ENCODE peak calls at places on chromosome 1, in seven cellular contexts. X, A, H, Y, J, L and P are unnamed samples.

GRCh38 chr1:44266400-44267344 is 53.4 kb downstream of the DMAP1 start:
- DNase-seq in Y (no peak), J (no peak), X (no peak), A (no peak), L (no peak), H (no peak), P (no peak)

GRCh38 chr1:177567393-177567792 is 396.6 kb downstream of the BRINP2 start:
- DNase-seq in L (no peak), A (peak), J (no peak), H (no peak), X (no peak), Y (no peak), P (no peak)

GRCh38 chr1:224132901-224133300 is 19.0 kb downstream of the FBXO28 start:
- DNase-seq in L (peak), Y (no peak), J (no peak), H (no peak), X (no peak), A (peak), P (no peak)

GRCh38 chr1:116880952-116881351 is 28.8 kb upstream of the PTGFRN start:
- DNase-seq in H (peak), X (no peak), A (no peak), J (no peak), L (no peak), Y (no peak), P (no peak)

GRCh38 chr1:200710166-200710565 is 28.5 kb upstream of the CAMSAP2 start:
- DNase-seq in L (no peak), J (no peak), X (no peak), H (no peak), Y (no peak), A (no peak), P (no peak)

GRCh38 chr1:73978964-73979363 is 219.0 kb downstream of the LRRIQ3 start:
- DNase-seq in A (no peak), X (no peak), H (no peak), Y (no peak), J (no peak), L (no peak), P (no peak)

GRCh38 chr1:19922015-19922688 is 1.3 kb downstream of the PLA2G2E start:
- DNase-seq in Y (no peak), H (no peak), X (no peak), A (no peak), J (no peak), L (no peak), P (no peak)

GRCh38 chr1:223712856-223713494 is 636 bp downstream of the CAPN2 start:
- DNase-seq in X (no peak), Y (no peak), H (peak), A (no peak), L (no peak), J (no peak), P (no peak)

GRCh38 chr1:37391181-37391949 is 83.0 kb upstream of the ZC3H12A start:
- DNase-seq in Y (no peak), J (no peak), L (no peak), X (no peak), A (peak), H (no peak), P (no peak)

GRCh38 chr1:8980656-8981055 is 35.0 kb downstream of the CA6 start:
- DNase-seq in L (no peak), A (no peak), J (no peak), X (no peak), Y (no peak), H (no peak), P (no peak)

GRCh38 chr1:44630116-44630515 is 44.2 kb downstream of the TMEM53 start:
- DNase-seq in Y (no peak), L (no peak), H (no peak), X (no peak), A (no peak), J (no peak), P (no peak)

GRCh38 chr1:74679811-74680210 is 6.2 kb upstream of the ERICH3 start:
- DNase-seq in L (no peak), X (no peak), H (no peak), J (no peak), Y (no peak), A (peak), P (no peak)

GRCh38 chr1:39625462-39626273 is 13.8 kb downstream of the HEYL start:
- DNase-seq in L (no peak), Y (no peak), X (no peak), H (peak), J (no peak), A (no peak), P (no peak)

GRCh38 chr1:159925713-159926066 is 383 bp upstream of the TAGLN2 start:
- DNase-seq in X (no peak), Y (peak), H (no peak), L (peak), J (no peak), A (no peak), P (no peak)

GRCh38 chr1:175307160-175307559 is 114.6 kb upstream of the KIAA0040 start:
- DNase-seq in X (no peak), J (no peak), Y (no peak), A (no peak), H (no peak), L (no peak), P (no peak)

GRCh38 chr1:46152021-46152420 is 19.6 kb upstream of the PIK3R3 start:
- DNase-seq in L (no peak), X (no peak), H (no peak), Y (no peak), A (no peak), J (no peak), P (peak)

DNA sequence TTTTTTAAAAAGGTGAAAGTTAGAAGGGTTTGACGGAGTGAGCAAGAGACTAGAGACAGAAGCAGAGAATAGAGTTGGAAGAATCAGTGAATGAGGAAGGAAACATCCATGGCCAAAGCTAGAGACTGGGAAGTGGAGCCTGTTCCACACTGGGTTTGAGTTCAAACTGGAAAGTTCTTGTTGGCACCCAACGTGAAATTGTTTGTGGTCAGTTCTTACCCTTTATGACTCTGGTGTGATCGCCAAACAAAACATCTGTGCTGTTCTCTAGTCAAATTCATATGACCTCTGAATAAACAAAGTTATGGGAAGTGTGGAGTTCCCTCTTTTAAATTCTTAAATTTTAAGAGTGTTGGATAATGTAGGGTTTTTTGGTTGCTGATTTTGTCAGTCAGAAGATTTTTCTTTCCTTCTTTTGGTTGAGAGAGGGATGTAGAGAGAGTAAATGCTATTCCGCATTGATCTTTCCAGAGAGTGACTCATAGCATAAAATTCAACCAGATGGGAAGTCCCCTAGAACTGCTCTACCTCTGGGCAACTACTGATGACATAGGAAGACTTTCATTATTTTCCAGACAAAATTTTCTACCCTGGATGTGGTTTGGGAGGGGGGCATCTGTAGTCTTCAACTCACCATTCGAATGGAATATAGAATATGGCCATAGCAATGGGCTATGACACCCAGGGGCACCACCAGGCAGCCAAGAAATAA is 36.4 kb downstream of the CHML start:
- DNase-seq in Y (no peak), H (no peak), X (no peak), J (no peak), L (no peak), A (peak), P (peak)
- H3K4me3 ChIP-seq in Y (no peak), H (no peak), X (no peak), J (no peak), L (no peak), A (peak), P (no peak)

GRCh38 chr1:203328714-203329122 is 22.2 kb downstream of the FMOD start:
- DNase-seq in J (no peak), Y (no peak), H (no peak), L (no peak), A (peak), X (peak), P (peak)
- TF ChIP-seq CTCF in J (no peak), Y (peak), H (no peak), L (no peak), A (no peak), X (peak), P (no peak)

DNA sequence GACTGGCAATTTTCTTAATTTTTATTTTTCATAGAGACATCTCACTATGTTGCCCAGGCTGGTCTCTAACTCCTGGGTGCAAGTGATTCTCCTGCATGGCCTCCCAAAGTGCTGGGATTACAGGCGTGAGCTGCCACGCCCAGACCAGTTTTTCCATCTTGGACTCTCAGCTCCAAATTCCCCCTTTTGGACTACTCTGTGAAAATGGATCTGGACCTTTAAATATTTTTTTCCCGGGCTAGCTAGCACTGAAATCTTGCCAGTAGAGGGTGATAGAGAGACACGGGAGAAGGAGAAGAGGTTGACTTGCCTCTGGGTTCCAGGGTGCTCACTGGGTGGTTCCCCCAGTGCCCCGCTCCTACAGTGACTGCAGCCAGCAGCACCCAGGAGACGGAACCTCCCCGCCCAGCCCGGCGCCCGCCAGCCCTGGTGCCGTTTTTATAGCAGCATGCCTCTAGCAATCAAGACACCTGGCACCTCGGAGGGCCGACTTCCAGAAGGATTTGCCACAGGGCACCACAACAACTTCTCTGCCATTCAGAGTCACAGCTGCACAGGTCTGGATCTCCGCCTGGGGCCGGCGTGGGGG is 34.7 kb upstream of the SCCPDH start:
- DNase-seq in L (peak), Y (peak), H (peak), X (peak), A (peak), J (peak), P (peak)
- H3K4me3 ChIP-seq in L (peak), Y (peak), H (peak), X (peak), A (peak), J (peak), P (peak)

GRCh38 chr1:66761273-66761672 is 9.0 kb downstream of the DYNLT5 start:
- DNase-seq in Y (no peak), A (peak), H (no peak), J (no peak), L (no peak), X (no peak), P (no peak)
- TF ChIP-seq CTCF in Y (no peak), A (no peak), H (no peak), J (no peak), L (no peak), X (no peak), P (no peak)

GRCh38 chr1:6485937-6486250 is 5.6 kb downstream of the PLEKHG5 start:
- DNase-seq in H (no peak), L (no peak), Y (no peak), J (no peak), X (no peak), A (no peak), P (no peak)
- H3K4me3 ChIP-seq in H (peak), L (peak), Y (no peak), J (no peak), X (peak), A (peak), P (peak)

DNA sequence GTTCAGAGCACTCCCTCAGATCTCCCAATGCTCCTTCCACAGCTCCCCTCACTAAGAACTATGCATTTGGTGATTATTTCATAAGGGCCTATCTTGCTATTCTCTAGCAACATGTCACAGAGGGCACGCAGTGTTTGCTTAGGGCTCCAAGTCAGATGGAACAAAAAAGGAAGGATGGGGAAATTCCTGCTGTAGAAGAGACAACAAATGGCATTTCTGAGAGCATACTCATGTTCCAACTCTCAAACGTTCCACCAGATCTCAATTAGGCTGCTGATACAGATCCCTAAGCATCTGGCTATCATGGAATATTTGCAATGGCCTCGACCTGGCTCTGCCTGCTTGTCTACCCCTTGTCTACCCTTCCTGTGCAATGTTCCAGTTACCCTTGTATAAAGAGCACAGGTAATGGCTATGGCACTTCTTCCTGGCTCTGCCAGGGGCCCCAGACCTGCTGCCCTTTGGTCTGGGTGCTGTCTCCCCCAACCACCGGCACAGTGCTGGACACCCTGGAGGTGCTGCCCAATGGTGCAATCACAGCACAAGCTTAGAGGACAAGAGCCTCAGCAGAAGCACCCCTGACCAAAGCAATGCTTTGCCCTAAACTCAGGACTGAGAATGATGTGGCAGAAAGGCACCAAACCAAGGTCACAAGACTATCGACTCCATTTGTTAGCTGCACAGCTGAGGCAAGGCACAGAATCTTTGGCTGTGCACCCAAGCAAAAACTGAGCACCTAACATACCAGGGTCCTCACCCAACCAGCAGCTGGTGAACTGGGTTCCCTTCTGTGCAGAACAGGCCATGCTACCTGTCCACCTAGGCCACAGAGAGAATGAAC is 3.6 kb downstream of the PARP1 start:
- DNase-seq in X (no peak), J (no peak), A (peak), H (no peak), Y (no peak), L (no peak), P (no peak)
- TF ChIP-seq CTCF in X (no peak), J (no peak), A (no peak), H (no peak), Y (no peak), L (no peak), P (no peak)